ENCODE peak calls at places on chromosomes 11 and 22, in four cellular contexts. L is transverse colon, M is tibial nerve, C is H1. F is an unnamed sample.

GRCh38 chr22:39907605-39908097 is 6.8 kb downstream of the GRAP2 start:
- DNase-seq in C (no peak), M (no peak), L (no peak), F (no peak)

GRCh38 chr11:87366766-87367405 is 329.2 kb downstream of the TMEM135 start:
- DNase-seq in C (no peak), M (no peak), L (no peak), F (no peak)

GRCh38 chr11:118907051-118907748 is 18.5 kb downstream of the BCL9L start:
- DNase-seq in C (peak; percentile 97), M (peak; percentile 96), L (peak; percentile 93), F (peak; percentile 82)

GRCh38 chr22:37175414-37176144 is 12.5 kb downstream of the C1QTNF6 start:
- DNase-seq in C (no peak), L (no peak), M (no peak), F (no peak)

GRCh38 chr11:22787565-22788162 is 41.9 kb downstream of the SVIP start:
- DNase-seq in L (peak; percentile 10), M (no peak), C (no peak), F (no peak)

GRCh38 chr22:41280065-41280464 is 5.9 kb downstream of the RANGAP1 start:
- DNase-seq in L (no peak), C (no peak), M (no peak), F (no peak)

GRCh38 chr22:35399114-35399677 is 744 bp upstream of the MCM5 start:
- DNase-seq in M (no peak), L (no peak), C (no peak), F (no peak)

GRCh38 chr11:80443177-80443576 is 1002.3 kb upstream of the TENM4 start:
- DNase-seq in C (no peak), L (no peak), M (no peak), F (no peak)

GRCh38 chr22:25494774-25495173 is 69.7 kb upstream of the GRK3 start:
- DNase-seq in M (no peak), L (no peak), C (no peak), F (no peak)

GRCh38 chr11:868802-869201 is 26.1 kb downstream of the TSPAN4 start:
- DNase-seq in M (no peak), L (no peak), C (no peak), F (peak; percentile 56)
- TF ChIP-seq EP300 in M (no peak), L (no peak), C (no peak), F (no peak)

GRCh38 chr11:67353317-67354313 is at the start of gene POLD4:
- DNase-seq in L (peak; percentile 99), C (peak; percentile 99), M (peak; percentile 99), F (peak; percentile 99)
- TF ChIP-seq EP300 in L (peak; percentile 48), C (no peak), M (peak; percentile 92), F (no peak)

GRCh38 chr11:34104680-34105078 is 750 bp upstream of the NAT10 start:
- DNase-seq in C (no peak), L (no peak), M (no peak), F (no peak)

GRCh38 chr11:34105957-34106504 is 602 bp downstream of the NAT10 start:
- DNase-seq in L (no peak), C (no peak), M (no peak), F (no peak)

DNA sequence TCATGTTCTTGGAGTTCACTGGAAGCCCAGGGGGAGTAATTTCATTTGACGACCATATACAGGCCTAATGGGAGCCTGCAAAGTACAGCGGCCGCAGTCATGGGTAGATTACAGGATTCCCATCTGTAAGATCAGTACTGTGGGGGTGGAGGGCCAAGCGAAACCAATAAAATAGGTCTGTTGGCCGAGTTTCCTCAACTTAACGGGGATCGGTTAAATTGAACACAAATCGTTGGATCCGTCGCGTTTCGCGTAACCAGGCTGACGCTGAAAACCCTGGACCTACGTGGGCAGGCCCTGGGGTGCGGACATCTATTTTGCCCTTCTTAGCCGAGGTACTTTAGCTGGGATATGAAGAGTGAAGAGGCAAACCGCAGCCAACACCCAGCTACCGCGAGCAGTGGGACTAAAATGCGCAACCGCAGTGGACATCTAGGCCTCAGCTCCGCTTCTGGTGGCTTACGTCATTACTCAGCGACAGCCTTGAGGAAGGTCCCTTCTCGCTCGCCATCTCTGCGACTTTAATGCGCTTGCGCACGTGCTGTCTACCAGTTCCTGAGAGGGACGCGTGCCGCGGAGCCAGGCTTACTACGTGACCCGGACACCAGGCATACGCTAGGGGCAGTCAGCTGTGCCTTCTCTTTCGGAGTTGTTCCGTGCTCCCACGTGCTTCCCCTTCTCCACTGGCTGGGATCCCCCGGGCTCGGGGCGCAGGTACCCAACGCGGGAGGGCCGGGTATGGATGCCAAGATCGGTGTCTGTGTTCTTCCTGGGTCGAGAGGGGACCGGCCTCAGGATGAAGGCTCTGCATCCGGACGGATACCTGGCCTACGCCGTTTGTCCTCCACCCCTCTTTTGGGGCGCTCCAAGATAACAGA is at the start of gene NAT10:
- DNase-seq in L (peak; percentile 98), M (peak; percentile 97), C (peak; percentile 97), F (peak; percentile 98)
- TF ChIP-seq EP300 in L (no peak), M (peak; percentile 88), C (no peak), F (peak; percentile 91)

GRCh38 chr22:28348613-28349012 is 331.0 kb downstream of the TTC28 start:
- DNase-seq in M (no peak), C (no peak), L (no peak), F (no peak)
- TF ChIP-seq EP300 in M (no peak), C (no peak), L (no peak), F (no peak)

DNA sequence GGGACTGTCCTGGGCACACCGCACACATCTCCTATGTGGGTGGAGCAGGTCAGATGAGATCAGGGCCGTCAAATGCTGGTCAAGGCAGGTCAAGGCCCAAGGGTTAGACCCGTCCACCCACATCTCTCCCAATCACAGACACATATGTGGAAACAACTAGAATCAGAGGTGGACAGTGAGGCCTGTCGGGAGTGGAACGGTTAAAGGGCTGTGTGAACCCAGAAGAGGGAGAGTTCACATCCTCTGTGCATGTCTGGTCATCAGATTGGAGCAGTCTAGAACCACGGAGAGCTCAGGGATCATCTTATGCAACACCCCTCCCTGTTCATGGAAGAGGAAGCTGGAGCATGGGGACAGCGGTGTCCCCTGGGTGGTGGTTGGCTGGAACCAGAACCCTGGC is 5.9 kb downstream of the ARL2 start:
- DNase-seq in M (no peak), C (no peak), L (no peak), F (no peak)
- TF ChIP-seq EP300 in M (no peak), C (no peak), L (no peak), F (no peak)

DNA sequence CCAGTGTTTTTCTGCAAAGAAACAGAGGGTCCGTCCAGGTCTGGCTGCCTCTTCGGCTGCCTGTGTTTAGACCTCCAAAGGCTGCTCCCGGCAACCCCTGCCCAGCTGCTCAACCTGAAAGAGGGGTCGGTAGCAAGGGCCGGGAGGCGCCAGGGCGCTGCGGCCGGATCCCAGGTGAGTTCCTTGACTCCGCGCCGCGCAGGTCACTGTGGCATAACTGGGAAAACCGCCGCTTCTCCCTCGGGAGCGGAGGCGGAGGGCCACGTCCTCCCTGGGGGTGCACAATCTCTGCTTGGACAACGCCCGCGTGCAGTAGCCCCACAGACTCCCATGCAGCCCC is 1.0 kb upstream of the BRSK2 start:
- DNase-seq in C (peak; percentile 62), M (no peak), L (no peak), F (no peak)
- TF ChIP-seq EP300 in C (no peak), M (no peak), L (no peak), F (no peak)

GRCh38 chr11:7982582-7983119 is 4.5 kb upstream of the EIF3F start:
- DNase-seq in L (no peak), C (no peak), M (no peak), F (no peak)

GRCh38 chr11:7973011-7973410 is 7.8 kb upstream of the NLRP10 start:
- DNase-seq in M (no peak), C (no peak), L (no peak), F (no peak)

GRCh38 chr11:7974668-7975067 is 9.4 kb upstream of the NLRP10 start:
- DNase-seq in L (no peak), M (no peak), C (no peak), F (no peak)

GRCh38 chr11:7981758-7982157 is 5.4 kb upstream of the EIF3F start:
- DNase-seq in M (no peak), L (no peak), C (no peak), F (no peak)

DNA sequence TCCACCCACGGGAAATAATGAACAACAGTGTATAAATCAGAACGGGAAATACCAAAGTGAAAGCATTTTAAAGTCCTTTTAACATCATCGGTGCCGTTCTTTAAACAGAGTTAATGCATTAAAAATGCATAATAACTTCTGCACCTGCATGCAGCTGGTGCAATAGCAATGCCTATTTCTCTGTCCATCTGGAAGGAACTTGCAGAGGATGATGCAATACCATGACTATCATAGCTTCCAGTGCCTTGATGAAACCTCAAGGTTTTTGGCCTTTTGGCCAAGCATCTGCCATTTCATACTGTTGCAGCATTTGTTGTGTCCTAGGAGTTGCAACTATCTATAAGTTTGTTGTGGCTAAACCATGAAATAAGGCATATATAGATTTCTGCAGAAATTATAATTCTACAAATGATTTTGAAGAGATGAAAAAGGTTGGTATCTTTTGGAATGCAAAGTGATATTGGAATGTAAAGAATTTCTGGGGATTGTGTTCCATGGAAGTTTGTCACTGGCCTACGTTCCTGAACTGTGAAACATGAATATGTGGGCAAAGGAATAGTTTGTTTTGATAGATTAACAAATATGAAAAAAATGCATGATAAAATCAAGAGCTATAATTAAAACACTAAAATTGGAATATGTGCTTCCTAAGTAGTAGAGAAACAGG is 9.8 kb upstream of the EIF3F start:
- DNase-seq in M (no peak), L (no peak), C (no peak), F (no peak)
- TF ChIP-seq EP300 in M (no peak), L (no peak), C (no peak), F (no peak)

GRCh38 chr11:44728085-44728410 is 1.3 kb downstream of the TSPAN18 start:
- DNase-seq in L (no peak), M (no peak), C (no peak), F (no peak)
- TF ChIP-seq EP300 in L (no peak), M (no peak), C (no peak), F (no peak)

F was measured in upper lobe of left lung.